ENCODE peak calls at places on chromosomes 13 and 19, in nine cellular contexts. T, D, K, E, V, X, M, B and L are unnamed samples.

GRCh38 chr13:66992183-66992582 is 238.0 kb downstream of the PCDH9 start:
- DNase-seq in T (no peak), M (no peak), X (no peak), D (no peak), B (no peak), K (no peak), E (no peak), V (no peak), L (no peak)

GRCh38 chr13:108176685-108177274 is 38.6 kb downstream of the LIG4 start:
- DNase-seq in V (no peak), D (peak), K (no peak), X (peak), E (peak), M (peak), B (no peak), T (peak), L (peak)

GRCh38 chr19:18460900-18461299 is 23.0 kb upstream of the ISYNA1 start:
- DNase-seq in D (no peak), T (no peak), M (no peak), V (no peak), E (no peak), X (no peak), K (no peak), B (no peak), L (no peak)

GRCh38 chr19:33394006-33394722 is 20.7 kb downstream of the CEBPG start:
- DNase-seq in M (no peak), B (no peak), T (no peak), D (no peak), V (no peak), E (no peak), X (peak), K (peak), L (no peak)

GRCh38 chr13:23871616-23872220 is 17.5 kb downstream of the MIPEP start:
- DNase-seq in M (peak), X (peak), E (no peak), D (no peak), K (no peak), T (no peak), B (no peak), V (no peak), L (no peak)

GRCh38 chr13:25860862-25861261 is 191.0 kb downstream of the SHISA2 start:
- DNase-seq in E (no peak), K (no peak), B (no peak), D (no peak), X (peak), V (no peak), M (no peak), T (no peak), L (no peak)

GRCh38 chr19:9757544-9758501 is 10.7 kb downstream of the ZNF846 start:
- DNase-seq in E (no peak), T (no peak), B (no peak), D (no peak), M (no peak), K (no peak), V (no peak), X (no peak), L (no peak)

GRCh38 chr19:51660975-51661600 is 14.5 kb upstream of the SIGLEC14 start:
- DNase-seq in X (peak), B (no peak), K (peak), M (peak), D (peak), T (peak), E (peak), V (peak), L (peak)

GRCh38 chr19:29658221-29658991 is 6.9 kb upstream of the PLEKHF1 start:
- DNase-seq in T (no peak), K (no peak), M (no peak), E (no peak), D (no peak), X (no peak), B (no peak), V (no peak), L (no peak)

GRCh38 chr19:43479961-43480561 is 14.7 kb upstream of the LYPD3 start:
- DNase-seq in X (no peak), D (no peak), B (no peak), T (no peak), E (no peak), V (no peak), K (no peak), M (no peak), L (no peak)

GRCh38 chr19:17953869-17954268 is 13.0 kb upstream of the KCNN1 start:
- DNase-seq in V (no peak), K (no peak), D (no peak), X (no peak), B (no peak), E (no peak), M (peak), T (no peak), L (no peak)

GRCh38 chr19:41323430-41324125 is 13.6 kb downstream of the CCDC97 start:
- DNase-seq in T (peak), K (peak), V (no peak), X (peak), D (peak), B (no peak), M (no peak), E (peak), L (no peak)

GRCh38 chr13:26050568-26051230 is 1.1 kb downstream of the SHISA2 start:
- DNase-seq in V (no peak), K (no peak), M (peak), B (no peak), X (no peak), D (peak), T (peak), E (peak), L (no peak)

GRCh38 chr13:65287405-65287804 is 1942.7 kb downstream of the PCDH9 start:
- DNase-seq in B (no peak), V (no peak), M (no peak), D (no peak), T (no peak), K (no peak), X (no peak), E (no peak), L (no peak)

GRCh38 chr13:65293530-65294198 is 1936.5 kb downstream of the PCDH9 start:
- DNase-seq in T (no peak), X (no peak), M (no peak), E (no peak), V (no peak), K (no peak), B (no peak), D (no peak), L (no peak)

GRCh38 chr13:65292488-65292901 is 1937.6 kb downstream of the PCDH9 start:
- DNase-seq in E (no peak), X (peak), V (no peak), M (peak), D (no peak), B (no peak), K (no peak), T (peak), L (no peak)
- TF ChIP-seq CTCF in E (no peak), X (no peak), V (no peak), M (no peak), D (no peak), B (no peak), K (no peak), T (no peak), L (no peak)

GRCh38 chr13:41763772-41764171 is 197.1 kb downstream of the VWA8 start:
- DNase-seq in V (peak), T (no peak), K (no peak), E (no peak), B (no peak), D (no peak), X (no peak), M (no peak), L (no peak)
- H3K27ac ChIP-seq in V (no peak), T (no peak), K (no peak), E (no peak), B (no peak), D (no peak), X (no peak), M (no peak), L (no peak)

GRCh38 chr13:72805663-72806341 is 23.9 kb downstream of the PIBF1 start:
- DNase-seq in E (no peak), T (no peak), D (no peak), M (no peak), X (no peak), V (no peak), K (no peak), B (no peak), L (no peak)

GRCh38 chr13:72804301-72804700 is 22.4 kb downstream of the PIBF1 start:
- DNase-seq in M (no peak), K (no peak), E (no peak), X (no peak), V (no peak), D (no peak), B (no peak), T (no peak), L (no peak)

GRCh38 chr13:72808917-72809500 is 27.1 kb downstream of the PIBF1 start:
- DNase-seq in V (no peak), T (peak), X (peak), D (no peak), E (no peak), K (no peak), B (no peak), M (peak), L (no peak)
- TF ChIP-seq CTCF in V (peak), T (peak), X (peak), D (no peak), E (peak), K (peak), B (no peak), M (peak), L (peak)

DNA sequence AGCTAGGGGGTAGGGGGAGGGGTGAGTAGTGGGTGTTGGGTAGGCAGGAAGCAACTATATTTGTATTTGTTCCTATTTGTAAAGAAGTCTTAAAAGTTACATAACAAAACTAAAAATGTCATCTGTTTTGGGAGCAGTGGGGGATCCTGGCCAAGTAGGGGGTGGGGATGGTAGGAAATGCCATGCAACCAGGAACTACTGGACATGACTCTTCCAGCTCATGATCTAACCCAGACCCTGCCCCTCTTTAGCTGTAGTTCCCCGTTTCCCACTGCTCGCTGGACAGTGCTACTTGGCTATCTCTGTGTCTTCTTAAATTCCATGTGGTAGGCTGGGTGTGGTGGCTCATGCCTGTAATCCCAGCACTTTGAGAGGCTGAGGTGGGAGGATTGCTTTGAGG is 3.2 kb downstream of the GTF3A start:
- DNase-seq in X (no peak), V (no peak), E (no peak), B (no peak), T (no peak), D (no peak), K (no peak), M (no peak), L (no peak)
- H3K27ac ChIP-seq in X (peak), V (no peak), E (peak), B (no peak), T (no peak), D (peak), K (peak), M (no peak), L (peak)

DNA sequence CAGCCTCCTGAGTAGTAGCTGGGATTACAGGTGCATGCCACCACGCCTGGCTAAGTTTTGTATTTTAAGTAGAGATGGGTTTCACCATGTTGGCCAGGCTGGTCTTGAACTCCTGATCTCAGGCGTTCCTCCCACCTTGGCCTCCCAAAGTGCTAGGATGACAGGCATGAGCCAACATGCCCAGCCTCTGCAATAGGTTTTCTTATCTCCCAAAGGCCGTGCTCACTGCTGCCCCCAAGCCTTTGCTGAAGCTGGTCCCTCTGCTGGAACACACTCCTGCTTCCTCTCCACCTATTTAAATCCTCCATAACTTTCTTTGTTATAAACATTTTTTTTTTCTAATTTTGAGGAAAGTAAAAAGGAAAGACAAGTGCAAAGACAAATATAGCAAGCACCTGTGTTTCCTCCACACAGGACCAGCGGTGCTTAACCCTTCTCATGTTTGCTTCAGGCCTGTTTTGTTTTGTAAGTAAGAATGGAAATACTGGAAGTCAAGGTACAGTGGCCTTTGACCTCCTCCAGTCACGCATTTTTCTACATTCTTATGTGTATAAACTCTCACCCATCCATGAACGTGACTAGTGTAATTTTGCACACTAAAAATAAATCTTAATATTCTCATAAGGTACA is 14.5 kb upstream of the TNFAIP8L1 start:
- DNase-seq in B (no peak), T (peak), K (peak), D (no peak), M (peak), V (no peak), E (no peak), X (no peak), L (no peak)
- TF ChIP-seq CTCF in B (peak), T (peak), K (peak), D (no peak), M (peak), V (no peak), E (no peak), X (peak), L (no peak)

DNA sequence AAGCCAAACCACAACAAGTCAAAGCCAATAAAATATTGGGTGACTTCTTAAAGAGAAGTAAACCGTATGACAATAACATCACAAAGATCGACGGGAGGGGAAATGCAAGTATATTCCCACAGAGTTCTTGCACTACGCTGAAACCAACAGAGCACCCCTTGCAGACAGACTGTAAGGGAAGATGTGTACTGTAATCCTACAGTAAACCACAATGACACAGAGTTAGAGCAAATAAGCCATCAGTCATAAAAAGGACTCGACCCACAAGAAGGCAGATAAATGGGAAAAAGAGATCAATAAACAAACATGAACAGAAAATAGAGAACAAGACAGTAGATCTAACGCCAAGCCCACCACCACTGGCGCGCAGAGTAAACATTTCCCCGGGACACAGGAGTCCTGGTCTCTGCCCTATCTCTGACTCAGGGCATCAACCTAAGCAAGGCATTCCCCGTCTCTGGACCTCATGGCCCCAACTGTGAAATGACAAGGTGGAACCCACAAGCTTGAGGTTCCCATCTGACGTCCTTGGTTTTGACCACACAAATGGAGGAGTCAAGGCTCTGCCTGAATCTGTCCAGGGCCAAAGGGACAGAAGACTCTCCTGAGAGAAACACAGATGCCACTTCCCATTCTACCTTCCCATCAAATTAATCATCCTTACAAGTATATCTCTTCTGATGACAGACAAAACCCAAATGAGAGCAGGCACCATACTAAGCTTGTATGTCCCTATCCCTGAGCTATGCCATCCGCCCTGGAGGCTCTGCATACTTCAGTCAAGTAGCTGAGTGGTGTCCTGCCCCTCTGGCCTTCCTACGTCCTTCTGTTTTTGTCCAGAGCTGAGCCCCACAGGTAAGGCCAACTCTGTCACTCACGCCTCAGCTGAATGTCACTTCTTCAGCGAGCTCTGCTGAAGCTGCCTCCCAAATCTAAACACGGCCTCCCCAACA is 15.0 kb downstream of the SAFB2 start:
- DNase-seq in V (no peak), M (no peak), D (no peak), T (no peak), X (no peak), K (no peak), E (no peak), B (no peak), L (no peak)
- H3K27ac ChIP-seq in V (no peak), M (no peak), D (no peak), T (no peak), X (no peak), K (no peak), E (no peak), B (no peak), L (no peak)